ENCODE peak calls at places on chromosome 19, in nine cellular contexts. One of them, this sample, is unnamed.

GRCh38 chr19:3176715-3177501 is 1.7 kb upstream of the S1PR4 start:
- DNase-seq in choroid plexus epithelial cell: peak; percentile 23
- DNase-seq in uterus: no peak
- DNase-seq in IMR-90: peak; percentile 67
- DNase-seq in thoracic aorta: no peak
- DNase-seq in fibroblast of mammary gland: peak; percentile 65
- DNase-seq in cardiac fibroblast: peak; percentile 17
- DNase-seq in heart right ventricle: no peak
- DNase-seq in SK-N-SH: no peak
- DNase-seq in this sample: peak; percentile 55

GRCh38 chr19:3556423-3556977 is 886 bp downstream of the MFSD12 start:
- DNase-seq in uterus: no peak
- DNase-seq in heart right ventricle: no peak
- DNase-seq in cardiac fibroblast: no peak
- DNase-seq in thoracic aorta: no peak
- DNase-seq in IMR-90: no peak
- DNase-seq in fibroblast of mammary gland: no peak
- DNase-seq in choroid plexus epithelial cell: no peak
- DNase-seq in SK-N-SH: no peak
- DNase-seq in this sample: no peak

GRCh38 chr19:53192771-53193533 is at the start of gene ZNF665:
- DNase-seq in SK-N-SH: peak; percentile 92
- DNase-seq in fibroblast of mammary gland: peak; percentile 85
- DNase-seq in choroid plexus epithelial cell: peak; percentile 92
- DNase-seq in uterus: peak; percentile 85
- DNase-seq in cardiac fibroblast: peak; percentile 89
- DNase-seq in IMR-90: peak; percentile 82
- DNase-seq in thoracic aorta: peak; percentile 62
- DNase-seq in heart right ventricle: peak; percentile 91
- DNase-seq in this sample: peak; percentile 87

GRCh38 chr19:3411636-3412035 is 45.3 kb downstream of the NFIC start:
- DNase-seq in IMR-90: no peak
- DNase-seq in cardiac fibroblast: no peak
- DNase-seq in fibroblast of mammary gland: no peak
- DNase-seq in choroid plexus epithelial cell: no peak
- DNase-seq in SK-N-SH: no peak
- DNase-seq in uterus: no peak
- DNase-seq in heart right ventricle: no peak
- DNase-seq in thoracic aorta: no peak
- DNase-seq in this sample: no peak

GRCh38 chr19:5111051-5111450 is 142.1 kb downstream of the KDM4B start:
- DNase-seq in uterus: no peak
- DNase-seq in cardiac fibroblast: no peak
- DNase-seq in fibroblast of mammary gland: no peak
- DNase-seq in thoracic aorta: no peak
- DNase-seq in IMR-90: no peak
- DNase-seq in SK-N-SH: no peak
- DNase-seq in heart right ventricle: no peak
- DNase-seq in choroid plexus epithelial cell: no peak
- DNase-seq in this sample: no peak

GRCh38 chr19:58052256-58052655 is 6.8 kb upstream of the ZNF135 start:
- DNase-seq in fibroblast of mammary gland: no peak
- DNase-seq in heart right ventricle: no peak
- DNase-seq in choroid plexus epithelial cell: no peak
- DNase-seq in uterus: no peak
- DNase-seq in cardiac fibroblast: no peak
- DNase-seq in IMR-90: no peak
- DNase-seq in thoracic aorta: no peak
- DNase-seq in SK-N-SH: no peak
- DNase-seq in this sample: no peak

GRCh38 chr19:3115411-3115810 is 20.4 kb upstream of the GNA15 start:
- DNase-seq in uterus: no peak
- DNase-seq in thoracic aorta: no peak
- DNase-seq in SK-N-SH: no peak
- DNase-seq in IMR-90: no peak
- DNase-seq in heart right ventricle: no peak
- DNase-seq in fibroblast of mammary gland: no peak
- DNase-seq in choroid plexus epithelial cell: no peak
- DNase-seq in cardiac fibroblast: no peak
- DNase-seq in this sample: no peak

GRCh38 chr19:22602631-22603272 is 31.4 kb upstream of the ZNF492 start:
- DNase-seq in SK-N-SH: no peak
- DNase-seq in heart right ventricle: no peak
- DNase-seq in fibroblast of mammary gland: no peak
- DNase-seq in uterus: no peak
- DNase-seq in choroid plexus epithelial cell: no peak
- DNase-seq in thoracic aorta: no peak
- DNase-seq in IMR-90: no peak
- DNase-seq in cardiac fibroblast: no peak
- DNase-seq in this sample: no peak

GRCh38 chr19:47381653-47382279 is 32.7 kb downstream of the DHX34 start:
- DNase-seq in cardiac fibroblast: no peak
- DNase-seq in SK-N-SH: no peak
- DNase-seq in fibroblast of mammary gland: no peak
- DNase-seq in choroid plexus epithelial cell: no peak
- DNase-seq in uterus: no peak
- DNase-seq in heart right ventricle: no peak
- DNase-seq in thoracic aorta: no peak
- DNase-seq in IMR-90: no peak
- DNase-seq in this sample: no peak

GRCh38 chr19:51207747-51208146 is 17.1 kb upstream of the CD33 start:
- DNase-seq in cardiac fibroblast: no peak
- DNase-seq in uterus: no peak
- DNase-seq in heart right ventricle: no peak
- DNase-seq in SK-N-SH: no peak
- DNase-seq in fibroblast of mammary gland: no peak
- DNase-seq in choroid plexus epithelial cell: no peak
- DNase-seq in thoracic aorta: no peak
- DNase-seq in IMR-90: no peak
- DNase-seq in this sample: no peak

GRCh38 chr19:2503521-2504109 is 27.7 kb downstream of the GADD45B start:
- DNase-seq in IMR-90: peak; percentile 78
- DNase-seq in cardiac fibroblast: peak; percentile 61
- DNase-seq in uterus: no peak
- DNase-seq in SK-N-SH: no peak
- DNase-seq in thoracic aorta: no peak
- DNase-seq in heart right ventricle: no peak
- DNase-seq in fibroblast of mammary gland: peak; percentile 85
- DNase-seq in choroid plexus epithelial cell: peak; percentile 71
- DNase-seq in this sample: peak; percentile 75

GRCh38 chr19:10604460-10604980 is 17.4 kb upstream of the AP1M2 start:
- DNase-seq in IMR-90: no peak
- DNase-seq in uterus: no peak
- DNase-seq in heart right ventricle: peak; percentile 37
- DNase-seq in choroid plexus epithelial cell: no peak
- DNase-seq in SK-N-SH: peak; percentile 20
- DNase-seq in fibroblast of mammary gland: no peak
- DNase-seq in cardiac fibroblast: no peak
- DNase-seq in thoracic aorta: no peak
- DNase-seq in this sample: no peak

GRCh38 chr19:15378529-15379082 is 981 bp downstream of the AKAP8 start:
- DNase-seq in uterus: no peak
- DNase-seq in thoracic aorta: no peak
- DNase-seq in choroid plexus epithelial cell: peak; percentile 69
- DNase-seq in IMR-90: peak; percentile 41
- DNase-seq in SK-N-SH: peak; percentile 62
- DNase-seq in fibroblast of mammary gland: peak; percentile 44
- DNase-seq in heart right ventricle: no peak
- DNase-seq in cardiac fibroblast: peak; percentile 58
- DNase-seq in this sample: peak; percentile 70

GRCh38 chr19:3196064-3196932 is 10.6 kb downstream of the NCLN start:
- DNase-seq in uterus: no peak
- DNase-seq in choroid plexus epithelial cell: no peak
- DNase-seq in thoracic aorta: no peak
- DNase-seq in SK-N-SH: peak; percentile 60
- DNase-seq in cardiac fibroblast: no peak
- DNase-seq in IMR-90: no peak
- DNase-seq in heart right ventricle: no peak
- DNase-seq in fibroblast of mammary gland: no peak
- DNase-seq in this sample: no peak

GRCh38 chr19:18588611-18589379 is at the start of gene REX1BD:
- DNase-seq in choroid plexus epithelial cell: peak; percentile 73
- DNase-seq in SK-N-SH: peak; percentile 89
- DNase-seq in uterus: peak; percentile 84
- DNase-seq in thoracic aorta: peak; percentile 57
- DNase-seq in heart right ventricle: peak; percentile 88
- DNase-seq in fibroblast of mammary gland: peak; percentile 65
- DNase-seq in IMR-90: peak; percentile 68
- DNase-seq in cardiac fibroblast: peak; percentile 88
- DNase-seq in this sample: peak; percentile 75

GRCh38 chr19:12967907-12968306 is 1.5 kb upstream of the DAND5 start:
- DNase-seq in fibroblast of mammary gland: peak; percentile 63
- DNase-seq in uterus: no peak
- DNase-seq in IMR-90: peak; percentile 55
- DNase-seq in cardiac fibroblast: no peak
- DNase-seq in thoracic aorta: no peak
- DNase-seq in heart right ventricle: no peak
- DNase-seq in choroid plexus epithelial cell: no peak
- DNase-seq in SK-N-SH: no peak
- DNase-seq in this sample: no peak

GRCh38 chr19:34835952-34836351 is 62.9 kb upstream of the ZNF599 start:
- DNase-seq in uterus: no peak
- DNase-seq in IMR-90: no peak
- DNase-seq in choroid plexus epithelial cell: no peak
- DNase-seq in fibroblast of mammary gland: no peak
- DNase-seq in SK-N-SH: no peak
- DNase-seq in thoracic aorta: no peak
- DNase-seq in cardiac fibroblast: no peak
- DNase-seq in heart right ventricle: no peak
- DNase-seq in this sample: no peak

GRCh38 chr19:34837262-34837661 is 64.2 kb upstream of the ZNF599 start:
- DNase-seq in SK-N-SH: peak; percentile 89
- DNase-seq in IMR-90: no peak
- DNase-seq in thoracic aorta: no peak
- DNase-seq in heart right ventricle: peak; percentile 86
- DNase-seq in choroid plexus epithelial cell: peak; percentile 9
- DNase-seq in fibroblast of mammary gland: no peak
- DNase-seq in uterus: no peak
- DNase-seq in cardiac fibroblast: peak; percentile 45
- DNase-seq in this sample: peak; percentile 14

GRCh38 chr19:34841780-34842179 is 68.8 kb upstream of the ZNF599 start:
- DNase-seq in SK-N-SH: no peak
- DNase-seq in IMR-90: no peak
- DNase-seq in cardiac fibroblast: no peak
- DNase-seq in choroid plexus epithelial cell: no peak
- DNase-seq in uterus: no peak
- DNase-seq in thoracic aorta: no peak
- DNase-seq in fibroblast of mammary gland: no peak
- DNase-seq in heart right ventricle: no peak
- DNase-seq in this sample: no peak

GRCh38 chr19:34838753-34839431 is 65.9 kb upstream of the ZNF599 start:
- DNase-seq in SK-N-SH: no peak
- DNase-seq in uterus: no peak
- DNase-seq in fibroblast of mammary gland: no peak
- DNase-seq in choroid plexus epithelial cell: peak; percentile 28
- DNase-seq in thoracic aorta: no peak
- DNase-seq in IMR-90: no peak
- DNase-seq in cardiac fibroblast: peak; percentile 17
- DNase-seq in heart right ventricle: no peak
- DNase-seq in this sample: no peak

GRCh38 chr19:34838248-34838647 is 65.2 kb upstream of the ZNF599 start:
- DNase-seq in SK-N-SH: peak; percentile 69
- DNase-seq in choroid plexus epithelial cell: peak; percentile 30
- DNase-seq in heart right ventricle: no peak
- DNase-seq in fibroblast of mammary gland: no peak
- DNase-seq in uterus: no peak
- DNase-seq in cardiac fibroblast: peak; percentile 25
- DNase-seq in thoracic aorta: no peak
- DNase-seq in IMR-90: no peak
- DNase-seq in this sample: peak; percentile 6
- TF ChIP-seq CTCF in SK-N-SH: no peak
- TF ChIP-seq CTCF in choroid plexus epithelial cell: no peak
- TF ChIP-seq CTCF in heart right ventricle: peak; percentile 35
- TF ChIP-seq CTCF in fibroblast of mammary gland: no peak
- TF ChIP-seq CTCF in uterus: no peak
- TF ChIP-seq CTCF in cardiac fibroblast: no peak
- TF ChIP-seq CTCF in thoracic aorta: no peak
- TF ChIP-seq CTCF in IMR-90: peak; percentile 25
- TF ChIP-seq CTCF in this sample: peak; percentile 29

DNA sequence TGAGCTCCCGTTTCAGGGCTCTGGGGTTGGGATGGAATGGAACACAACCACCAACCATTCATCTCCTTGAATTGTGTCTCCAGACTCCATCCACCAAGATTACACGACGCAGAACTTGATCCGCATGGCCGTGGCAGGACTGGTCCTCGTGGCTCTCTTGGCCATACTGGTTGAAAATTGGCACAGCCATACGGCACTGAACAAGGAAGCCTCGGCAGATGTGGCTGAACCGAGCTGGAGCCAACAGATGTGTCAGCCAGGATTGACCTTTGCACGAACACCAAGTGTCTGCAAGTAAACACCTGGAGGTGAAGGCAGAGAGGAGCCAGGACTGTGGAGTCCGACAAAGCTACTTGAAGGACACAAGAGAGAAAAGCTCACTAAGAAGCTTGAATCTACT is 15.5 kb downstream of the FCAR start:
- DNase-seq in cardiac fibroblast: no peak
- DNase-seq in uterus: no peak
- DNase-seq in thoracic aorta: no peak
- DNase-seq in SK-N-SH: no peak
- DNase-seq in fibroblast of mammary gland: no peak
- DNase-seq in heart right ventricle: no peak
- DNase-seq in IMR-90: no peak
- DNase-seq in choroid plexus epithelial cell: no peak
- DNase-seq in this sample: no peak
- H3K4me3 ChIP-seq in cardiac fibroblast: no peak overlapping the region
- H3K4me3 ChIP-seq in uterus: no peak overlapping the region
- H3K4me3 ChIP-seq in thoracic aorta: no peak overlapping the region
- H3K4me3 ChIP-seq in SK-N-SH: no peak overlapping the region
- H3K4me3 ChIP-seq in fibroblast of mammary gland: no peak overlapping the region
- H3K4me3 ChIP-seq in heart right ventricle: no peak overlapping the region
- H3K4me3 ChIP-seq in IMR-90: no peak overlapping the region
- H3K4me3 ChIP-seq in choroid plexus epithelial cell: no peak overlapping the region
- H3K4me3 ChIP-seq in this sample: no peak overlapping the region

GRCh38 chr19:48418317-48419064 is 25.0 kb downstream of the GRIN2D start:
- DNase-seq in choroid plexus epithelial cell: no peak
- DNase-seq in IMR-90: peak; percentile 23
- DNase-seq in uterus: no peak
- DNase-seq in cardiac fibroblast: no peak
- DNase-seq in SK-N-SH: no peak
- DNase-seq in fibroblast of mammary gland: peak; percentile 50
- DNase-seq in thoracic aorta: no peak
- DNase-seq in heart right ventricle: no peak
- DNase-seq in this sample: peak; percentile 23
- TF ChIP-seq CTCF in choroid plexus epithelial cell: peak; percentile 28
- TF ChIP-seq CTCF in IMR-90: peak; percentile 9
- TF ChIP-seq CTCF in uterus: no peak
- TF ChIP-seq CTCF in cardiac fibroblast: no peak
- TF ChIP-seq CTCF in SK-N-SH: no peak
- TF ChIP-seq CTCF in fibroblast of mammary gland: no peak
- TF ChIP-seq CTCF in thoracic aorta: no peak
- TF ChIP-seq CTCF in heart right ventricle: no peak
- TF ChIP-seq CTCF in this sample: no peak

DNA sequence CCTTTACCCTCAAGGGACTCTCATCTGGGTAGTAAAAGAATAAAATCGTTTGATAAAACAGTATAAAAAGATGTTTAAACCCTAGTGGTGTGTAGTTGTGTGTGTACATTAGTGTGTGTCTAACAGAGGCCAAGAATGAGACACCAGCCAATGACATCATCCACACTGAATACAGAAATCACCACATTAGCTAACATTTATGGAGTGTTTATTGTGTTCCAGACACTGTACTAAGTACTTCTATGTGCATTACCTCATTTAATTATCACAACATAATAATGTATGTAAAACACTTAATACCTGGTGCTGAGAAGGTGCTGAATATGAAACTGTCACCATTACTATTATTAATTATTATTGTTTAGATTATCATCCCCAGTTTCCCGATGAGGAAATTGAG is 49.1 kb upstream of the UQCRFS1 start:
- DNase-seq in thoracic aorta: no peak
- DNase-seq in cardiac fibroblast: no peak
- DNase-seq in fibroblast of mammary gland: no peak
- DNase-seq in SK-N-SH: no peak
- DNase-seq in uterus: no peak
- DNase-seq in IMR-90: no peak
- DNase-seq in choroid plexus epithelial cell: no peak
- DNase-seq in heart right ventricle: no peak
- DNase-seq in this sample: no peak
- H3K4me3 ChIP-seq in thoracic aorta: no peak overlapping the region
- H3K4me3 ChIP-seq in cardiac fibroblast: no peak overlapping the region
- H3K4me3 ChIP-seq in fibroblast of mammary gland: no peak overlapping the region
- H3K4me3 ChIP-seq in SK-N-SH: no peak overlapping the region
- H3K4me3 ChIP-seq in uterus: no peak overlapping the region
- H3K4me3 ChIP-seq in IMR-90: no peak overlapping the region
- H3K4me3 ChIP-seq in choroid plexus epithelial cell: no peak overlapping the region
- H3K4me3 ChIP-seq in heart right ventricle: no peak overlapping the region
- H3K4me3 ChIP-seq in this sample: no peak overlapping the region